ENCODE peak calls at places on chromosomes 2 and 18, in nine cellular contexts. M, J, G, N, D, Y, S, L and F are unnamed samples.

GRCh38 chr2:189402932-189403331 is 38.3 kb upstream of the WDR75 start:
- DNase-seq in G (peak), N (peak), Y (no peak), M (peak), D (no peak), L (peak), S (no peak), J (peak), F (no peak)

GRCh38 chr2:26471766-26472706 is 5.9 kb downstream of the OTOF start:
- DNase-seq in G (no peak), L (no peak), Y (no peak), S (no peak), M (no peak), N (no peak), J (peak), D (no peak), F (no peak)

GRCh38 chr18:74139888-74140287 is 7.7 kb downstream of the FBXO15 start:
- DNase-seq in M (peak), J (peak), L (no peak), D (no peak), Y (no peak), G (peak), N (no peak), S (peak), F (no peak)

GRCh38 chr2:188765522-188765921 is 208.7 kb upstream of the COL3A1 start:
- DNase-seq in J (peak), Y (no peak), D (no peak), G (peak), N (no peak), M (peak), L (peak), S (no peak), F (no peak)

GRCh38 chr2:97926936-97927335 is 68.8 kb downstream of the TMEM131 start:
- DNase-seq in S (no peak), G (no peak), Y (no peak), L (no peak), M (no peak), J (no peak), N (no peak), D (no peak), F (no peak)

GRCh38 chr2:42859801-42860200 is 67.4 kb upstream of the HAAO start:
- DNase-seq in N (no peak), M (no peak), D (no peak), S (no peak), J (peak), G (peak), L (no peak), Y (no peak), F (no peak)

GRCh38 chr2:168594778-168595177 is 138.7 kb downstream of the CERS6 start:
- DNase-seq in D (no peak), N (no peak), L (no peak), G (no peak), Y (no peak), J (no peak), M (no peak), S (no peak), F (no peak)

GRCh38 chr2:233287871-233288270 is 19.7 kb upstream of the SAG start:
- DNase-seq in S (no peak), Y (no peak), G (no peak), N (no peak), M (no peak), D (no peak), L (no peak), J (no peak), F (no peak)

GRCh38 chr2:160407393-160408204 is 86.0 kb downstream of the RBMS1 start:
- DNase-seq in S (peak), M (peak), N (no peak), D (peak), Y (peak), L (peak), J (peak), G (peak), F (no peak)

GRCh38 chr18:77114564-77115391 is 17.8 kb downstream of the MBP start:
- DNase-seq in S (no peak), L (no peak), D (peak), J (peak), N (peak), G (peak), Y (peak), M (peak), F (peak)

GRCh38 chr2:176079851-176080539 is 3.8 kb downstream of the EVX2 start:
- DNase-seq in G (no peak), Y (no peak), N (no peak), L (peak), S (no peak), M (no peak), J (peak), D (no peak), F (no peak)

GRCh38 chr2:163132850-163133249 is 294.3 kb upstream of the KCNH7 start:
- DNase-seq in J (peak), D (no peak), L (no peak), G (peak), S (no peak), M (peak), Y (no peak), N (no peak), F (no peak)

GRCh38 chr2:152466925-152467676 is 132.1 kb downstream of the FMNL2 start:
- DNase-seq in G (no peak), J (peak), Y (no peak), D (no peak), S (peak), L (no peak), N (no peak), M (no peak), F (no peak)

GRCh38 chr18:13541621-13542519 is 184.5 kb downstream of the FAM210A start:
- DNase-seq in N (no peak), D (no peak), L (no peak), J (peak), G (no peak), S (no peak), Y (no peak), M (no peak), F (no peak)

GRCh38 chr2:156834431-156834830 is 398.3 kb downstream of the GPD2 start:
- DNase-seq in J (no peak), L (no peak), Y (no peak), N (no peak), D (no peak), G (no peak), S (no peak), M (no peak), F (no peak)

GRCh38 chr18:31741096-31741735 is 19.5 kb downstream of the SLC25A52 start:
- DNase-seq in S (no peak), D (no peak), J (peak), N (no peak), L (peak), G (peak), M (peak), Y (no peak), F (peak)

GRCh38 chr2:218010116-218010837 is 7.5 kb upstream of the TNS1 start:
- DNase-seq in L (peak), D (peak), N (no peak), S (no peak), Y (no peak), M (peak), J (no peak), G (no peak), F (no peak)

GRCh38 chr2:178074123-178075005 is 1.8 kb upstream of the PDE11A start:
- DNase-seq in N (no peak), D (no peak), Y (no peak), M (no peak), J (no peak), G (peak), S (no peak), L (no peak), F (no peak)

GRCh38 chr2:157825885-157826284 is 50.2 kb downstream of the ACVR1 start:
- DNase-seq in N (no peak), J (peak), G (no peak), Y (no peak), S (peak), M (peak), D (no peak), L (peak), F (no peak)

GRCh38 chr2:207083361-207084080 is 82.2 kb downstream of the KLF7 start:
- DNase-seq in M (no peak), J (peak), S (no peak), Y (no peak), D (no peak), G (peak), N (no peak), L (no peak), F (no peak)

GRCh38 chr2:207483477-207483876 is 46.3 kb upstream of the CREB1 start:
- DNase-seq in D (no peak), S (peak), N (no peak), M (no peak), G (peak), J (peak), Y (no peak), L (no peak), F (no peak)

GRCh38 chr2:147572622-147573021 is 272.2 kb upstream of the ACVR2A start:
- DNase-seq in S (no peak), M (no peak), L (no peak), D (no peak), Y (no peak), N (no peak), J (no peak), G (no peak), F (no peak)

GRCh38 chr18:33812186-33812585 is 234.2 kb downstream of the ASXL3 start:
- DNase-seq in S (no peak), J (no peak), G (no peak), N (no peak), L (no peak), M (no peak), D (no peak), Y (no peak), F (no peak)

GRCh38 chr2:216710531-216711282 is 15.4 kb upstream of the IGFBP5 start:
- DNase-seq in D (peak), S (no peak), Y (peak), J (peak), L (no peak), M (peak), G (peak), N (no peak), F (no peak)

GRCh38 chr2:66930499-66931165 is 466.5 kb upstream of the ETAA1 start:
- DNase-seq in Y (no peak), S (no peak), L (no peak), J (no peak), N (no peak), D (no peak), M (no peak), G (no peak), F (no peak)

GRCh38 chr2:169767243-169767888 is 31.3 kb upstream of the SSB start:
- DNase-seq in G (peak), M (peak), J (peak), Y (peak), L (peak), N (no peak), D (no peak), S (no peak), F (no peak)

GRCh38 chr2:223797073-223797472 is 40.3 kb downstream of the AP1S3 start:
- DNase-seq in N (no peak), L (no peak), M (peak), S (peak), G (peak), Y (no peak), J (peak), D (no peak), F (no peak)

GRCh38 chr2:240518981-240519380 is 38.8 kb downstream of the ANKMY1 start:
- DNase-seq in J (no peak), Y (no peak), L (no peak), S (no peak), M (no peak), N (no peak), G (no peak), D (no peak), F (no peak)

GRCh38 chr2:1606421-1607235 is 137.7 kb downstream of the PXDN start:
- DNase-seq in Y (peak), J (peak), S (no peak), L (no peak), N (no peak), D (no peak), M (peak), G (no peak), F (no peak)

GRCh38 chr2:176115883-176116813 is at the start of gene HOXD10:
- DNase-seq in L (peak), D (no peak), G (no peak), J (no peak), N (no peak), M (no peak), S (no peak), Y (no peak), F (no peak)

GRCh38 chr2:136116813-136117390 is 1.0 kb downstream of the CXCR4 start:
- DNase-seq in M (no peak), D (peak), L (peak), G (no peak), Y (peak), S (no peak), J (no peak), N (no peak), F (no peak)

GRCh38 chr2:11589316-11589940 is 55.6 kb downstream of the GREB1 start:
- DNase-seq in Y (no peak), S (no peak), G (no peak), L (no peak), D (no peak), N (no peak), J (no peak), M (no peak), F (no peak)

GRCh38 chr2:32806857-32807256 is 139.9 kb upstream of the LTBP1 start:
- DNase-seq in G (no peak), N (no peak), J (no peak), M (no peak), D (no peak), Y (no peak), S (no peak), L (no peak), F (no peak)

GRCh38 chr2:130819915-130820861 is 16.5 kb upstream of the ARHGEF4 start:
- DNase-seq in S (no peak), G (no peak), J (no peak), Y (no peak), M (no peak), N (no peak), D (peak), L (peak), F (no peak)

GRCh38 chr2:98759338-98759737 is 28.4 kb upstream of the MGAT4A start:
- DNase-seq in J (no peak), N (no peak), M (no peak), Y (no peak), S (no peak), G (no peak), D (no peak), L (no peak), F (no peak)

GRCh38 chr2:9618410-9618809 is 12.4 kb downstream of the YWHAQ start:
- DNase-seq in J (no peak), M (no peak), S (no peak), G (no peak), D (no peak), Y (no peak), L (no peak), N (no peak), F (no peak)

GRCh38 chr2:169862816-169863215 is 35.6 kb downstream of the UBR3 start:
- DNase-seq in Y (no peak), J (peak), S (no peak), G (peak), D (no peak), L (no peak), M (no peak), N (no peak), F (no peak)

GRCh38 chr2:8488001-8488738 is 193.7 kb upstream of the ID2 start:
- DNase-seq in N (no peak), J (no peak), M (no peak), S (no peak), L (peak), D (no peak), Y (no peak), G (peak), F (no peak)
- H3K4me3 ChIP-seq in N (no peak), J (no peak), M (no peak), S (no peak), L (no peak), D (peak), Y (no peak), G (no peak), F (no peak)

DNA sequence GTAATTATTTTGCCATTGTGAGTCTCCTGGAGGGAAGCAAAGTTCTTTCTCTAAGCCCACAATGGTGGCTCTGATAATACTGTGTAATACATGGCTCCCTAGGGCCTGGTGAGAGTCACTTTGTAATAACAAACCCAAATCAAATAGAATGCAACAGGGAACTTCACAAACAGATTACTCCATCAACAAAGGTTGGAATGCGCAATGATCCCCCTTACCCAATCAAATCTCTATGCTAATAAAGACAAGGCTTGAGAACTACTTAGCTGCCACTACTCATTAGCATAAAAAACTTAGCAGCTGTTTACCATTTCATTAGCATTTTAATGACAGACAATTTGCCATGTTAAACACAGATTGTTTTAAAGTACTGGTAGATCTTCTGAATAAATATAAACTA is 285.6 kb upstream of the SESTD1 start:
- DNase-seq in J (no peak), L (peak), N (no peak), G (no peak), Y (no peak), S (no peak), M (no peak), D (no peak), F (no peak)
- H3K4me3 ChIP-seq in J (no peak), L (no peak), N (no peak), G (no peak), Y (no peak), S (no peak), M (no peak), D (no peak), F (no peak)

GRCh38 chr2:192469612-192470011 is 274.9 kb upstream of the TMEFF2 start:
- DNase-seq in S (no peak), J (no peak), M (no peak), N (no peak), G (no peak), L (no peak), D (no peak), Y (no peak), F (no peak)

GRCh38 chr2:192467953-192468660 is 273.4 kb upstream of the TMEFF2 start:
- DNase-seq in S (no peak), L (no peak), J (no peak), D (no peak), G (no peak), Y (no peak), M (no peak), N (no peak), F (no peak)

GRCh38 chr2:192473331-192473730 is 278.6 kb upstream of the TMEFF2 start:
- DNase-seq in D (no peak), S (no peak), N (no peak), J (no peak), M (no peak), G (no peak), Y (no peak), L (no peak), F (no peak)
- H3K4me3 ChIP-seq in D (no peak), S (no peak), N (no peak), J (no peak), M (no peak), G (no peak), Y (no peak), L (no peak), F (no peak)

DNA sequence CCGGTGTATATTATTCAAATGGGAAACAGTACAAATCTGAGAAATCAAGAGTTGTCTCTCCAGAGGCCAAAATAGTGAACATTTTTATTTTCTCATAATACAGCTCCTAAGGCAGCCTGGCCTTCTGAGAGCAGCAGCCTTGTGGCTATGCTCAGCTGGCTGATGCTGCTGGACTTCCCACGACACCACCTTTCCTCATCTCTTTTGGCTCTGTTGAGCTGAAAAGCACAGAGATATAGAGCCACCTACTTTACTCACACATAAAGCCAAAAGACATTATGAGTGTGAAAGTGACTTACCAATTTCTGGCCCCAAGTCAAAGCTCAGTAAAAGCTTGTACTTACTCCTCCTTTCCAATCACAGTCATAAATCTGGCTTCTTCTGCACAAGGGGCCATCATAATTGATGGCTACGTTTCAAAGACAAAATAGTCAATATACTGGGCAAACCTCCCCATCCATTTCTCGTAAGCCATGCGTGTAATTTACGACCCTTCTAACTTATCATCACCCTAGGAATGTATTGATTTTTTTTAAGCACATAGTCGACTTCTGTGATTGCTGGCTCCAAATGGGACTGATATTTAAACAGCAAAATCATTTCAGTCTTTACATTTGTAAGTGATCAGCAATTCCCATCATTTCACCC is 18.6 kb upstream of the REG3A start:
- DNase-seq in M (no peak), D (no peak), S (no peak), N (no peak), L (no peak), Y (no peak), G (no peak), J (no peak), F (no peak)
- H3K4me3 ChIP-seq in M (no peak), D (no peak), S (no peak), N (no peak), L (no peak), Y (no peak), G (no peak), J (no peak), F (no peak)

GRCh38 chr2:101500860-101501259 is 25.9 kb upstream of the RFX8 start:
- DNase-seq in M (peak), N (no peak), D (no peak), Y (no peak), G (no peak), L (no peak), J (peak), S (no peak), F (no peak)
- H3K4me3 ChIP-seq in M (no peak), N (no peak), D (peak), Y (no peak), G (no peak), L (no peak), J (no peak), S (no peak), F (no peak)

GRCh38 chr2:74426181-74426758 is 4.7 kb downstream of the WDR54 start:
- DNase-seq in L (no peak), M (no peak), D (no peak), J (no peak), N (no peak), S (no peak), Y (no peak), G (no peak), F (no peak)

GRCh38 chr2:74428675-74429074 is 7.1 kb downstream of the WDR54 start:
- DNase-seq in S (no peak), N (no peak), Y (no peak), J (no peak), D (no peak), G (no peak), M (no peak), L (no peak), F (no peak)

GRCh38 chr2:74427551-74427950 is 6.0 kb downstream of the WDR54 start:
- DNase-seq in D (no peak), J (no peak), Y (no peak), S (no peak), L (no peak), N (no peak), G (no peak), M (no peak), F (no peak)

GRCh38 chr2:74430502-74430901 is 9.0 kb downstream of the WDR54 start:
- DNase-seq in N (no peak), J (no peak), S (no peak), L (no peak), D (no peak), M (no peak), Y (no peak), G (no peak), F (no peak)

GRCh38 chr2:74429487-74430451 is 8.2 kb downstream of the WDR54 start:
- DNase-seq in S (no peak), D (no peak), J (no peak), M (no peak), N (no peak), Y (no peak), L (no peak), G (no peak), F (no peak)
- H3K4me3 ChIP-seq in S (no peak), D (no peak), J (no peak), M (no peak), N (no peak), Y (no peak), L (no peak), G (no peak), F (no peak)

GRCh38 chr2:129008055-129008880 is 689.6 kb upstream of the HS6ST1 start:
- DNase-seq in G (no peak), N (no peak), Y (no peak), M (no peak), L (no peak), D (no peak), J (no peak), S (no peak), F (no peak)
- H3K4me3 ChIP-seq in G (no peak), N (no peak), Y (no peak), M (no peak), L (no peak), D (no peak), J (no peak), S (no peak), F (no peak)